ENCODE peak calls at places on chromosomes 3 and 15, in six cellular contexts. One of them, this sample, is unnamed.
A peak's percentile ranks its signal among the peaks of the same experiment; 100 is the strongest.

GRCh38 chr3:52873433-52874159 is 23.8 kb downstream of the STIMATE start:
- DNase-seq in NB4: peak; percentile 35
- DNase-seq in astrocyte of the spinal cord: peak; percentile 59
- DNase-seq in Panc1: no peak
- DNase-seq in RWPE1: no peak
- DNase-seq in epithelial cell of esophagus: no peak
- DNase-seq in this sample: peak; percentile 49

GRCh38 chr15:33865416-33865815 is 102.9 kb upstream of the CHRM5 start:
- DNase-seq in NB4: no peak
- DNase-seq in astrocyte of the spinal cord: peak; percentile 42
- DNase-seq in Panc1: no peak
- DNase-seq in RWPE1: no peak
- DNase-seq in epithelial cell of esophagus: no peak
- DNase-seq in this sample: no peak

GRCh38 chr3:8739757-8740508 is 6.3 kb downstream of the CAV3 start:
- DNase-seq in NB4: peak; percentile 50
- DNase-seq in astrocyte of the spinal cord: peak; percentile 60
- DNase-seq in Panc1: peak; percentile 72
- DNase-seq in RWPE1: peak; percentile 93
- DNase-seq in epithelial cell of esophagus: peak; percentile 99
- DNase-seq in this sample: peak; percentile 98

GRCh38 chr15:31489801-31490646 is 163.4 kb downstream of the KLF13 start:
- DNase-seq in NB4: peak; percentile 64
- DNase-seq in astrocyte of the spinal cord: peak; percentile 49
- DNase-seq in Panc1: no peak
- DNase-seq in RWPE1: peak; percentile 78
- DNase-seq in epithelial cell of esophagus: peak; percentile 76
- DNase-seq in this sample: peak; percentile 72

GRCh38 chr15:59244337-59244736 is 37.7 kb downstream of the LDHAL6B start:
- DNase-seq in NB4: no peak
- DNase-seq in astrocyte of the spinal cord: no peak
- DNase-seq in Panc1: no peak
- DNase-seq in RWPE1: no peak
- DNase-seq in epithelial cell of esophagus: no peak
- DNase-seq in this sample: no peak

GRCh38 chr3:189355481-189356201 is 183.9 kb downstream of the TPRG1 start:
- DNase-seq in NB4: peak; percentile 57
- DNase-seq in astrocyte of the spinal cord: peak; percentile 47
- DNase-seq in Panc1: no peak
- DNase-seq in RWPE1: peak; percentile 85
- DNase-seq in epithelial cell of esophagus: peak; percentile 94
- DNase-seq in this sample: peak; percentile 93

GRCh38 chr15:25862469-25863066 is 559 bp downstream of the ATP10A start:
- DNase-seq in NB4: no peak
- DNase-seq in astrocyte of the spinal cord: peak; percentile 33
- DNase-seq in Panc1: no peak
- DNase-seq in RWPE1: no peak
- DNase-seq in epithelial cell of esophagus: peak; percentile 69
- DNase-seq in this sample: no peak

GRCh38 chr3:133301731-133302130 is 98.1 kb upstream of the BFSP2 start:
- DNase-seq in NB4: no peak
- DNase-seq in astrocyte of the spinal cord: no peak
- DNase-seq in Panc1: no peak
- DNase-seq in RWPE1: no peak
- DNase-seq in epithelial cell of esophagus: no peak
- DNase-seq in this sample: no peak

GRCh38 chr3:128554100-128554464 is 61.1 kb upstream of the GATA2 start:
- DNase-seq in NB4: no peak
- DNase-seq in astrocyte of the spinal cord: peak; percentile 72
- DNase-seq in Panc1: no peak
- DNase-seq in RWPE1: no peak
- DNase-seq in epithelial cell of esophagus: no peak
- DNase-seq in this sample: peak; percentile 68

GRCh38 chr3:46221368-46221767 is 13.3 kb upstream of the CCR1 start:
- DNase-seq in NB4: peak; percentile 84
- DNase-seq in astrocyte of the spinal cord: no peak
- DNase-seq in Panc1: no peak
- DNase-seq in RWPE1: no peak
- DNase-seq in epithelial cell of esophagus: no peak
- DNase-seq in this sample: no peak

GRCh38 chr3:157417247-157417646 is 19.4 kb upstream of the PTX3 start:
- DNase-seq in NB4: no peak
- DNase-seq in astrocyte of the spinal cord: no peak
- DNase-seq in Panc1: no peak
- DNase-seq in RWPE1: no peak
- DNase-seq in epithelial cell of esophagus: no peak
- DNase-seq in this sample: peak; percentile 7

GRCh38 chr3:43867673-43868072 is 176.9 kb downstream of the ABHD5 start:
- DNase-seq in NB4: no peak
- DNase-seq in astrocyte of the spinal cord: peak; percentile 79
- DNase-seq in Panc1: no peak
- DNase-seq in RWPE1: no peak
- DNase-seq in epithelial cell of esophagus: peak; percentile 10
- DNase-seq in this sample: peak; percentile 64

DNA sequence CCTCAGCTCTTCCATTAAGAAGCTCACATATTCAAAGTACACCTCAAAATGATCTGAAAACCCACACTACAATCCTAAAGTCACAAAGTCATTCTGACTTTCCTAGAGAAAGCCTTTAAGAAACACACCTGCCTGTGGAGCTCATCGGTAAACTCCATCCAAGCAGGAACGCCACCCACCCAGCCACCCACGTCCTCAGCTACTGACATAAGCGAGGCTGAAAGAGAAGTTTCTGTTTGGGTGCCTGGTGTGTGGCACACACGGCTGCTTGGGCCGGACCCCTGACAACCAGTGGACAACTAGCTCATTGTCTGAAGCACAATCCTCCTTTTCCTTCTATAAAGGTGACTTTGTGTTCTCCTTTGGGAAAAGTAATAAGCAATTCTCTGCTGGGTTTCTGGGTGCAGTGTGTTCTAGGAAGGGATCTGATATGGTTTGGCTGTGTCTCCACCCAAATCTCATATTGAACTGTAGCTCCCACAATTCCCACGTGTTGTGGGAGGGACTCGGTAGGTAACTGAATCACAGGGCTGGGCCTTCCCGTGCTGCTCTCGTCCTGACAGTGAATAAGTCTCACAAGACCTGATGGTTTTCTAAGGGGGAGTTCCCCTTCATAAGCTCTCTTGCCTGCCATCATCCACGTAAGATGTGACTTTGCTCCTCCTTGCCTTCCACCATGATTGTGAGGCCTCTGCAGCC is 26.1 kb downstream of the FAM174B start:
- DNase-seq in NB4: no peak
- DNase-seq in astrocyte of the spinal cord: no peak
- DNase-seq in Panc1: no peak
- DNase-seq in RWPE1: no peak
- DNase-seq in epithelial cell of esophagus: peak; percentile 9
- DNase-seq in this sample: no peak
- TF ChIP-seq CTCF in NB4: no peak
- TF ChIP-seq CTCF in astrocyte of the spinal cord: no peak
- TF ChIP-seq CTCF in Panc1: no peak
- TF ChIP-seq CTCF in RWPE1: no peak
- TF ChIP-seq CTCF in epithelial cell of esophagus: no peak
- TF ChIP-seq CTCF in this sample: no peak

DNA sequence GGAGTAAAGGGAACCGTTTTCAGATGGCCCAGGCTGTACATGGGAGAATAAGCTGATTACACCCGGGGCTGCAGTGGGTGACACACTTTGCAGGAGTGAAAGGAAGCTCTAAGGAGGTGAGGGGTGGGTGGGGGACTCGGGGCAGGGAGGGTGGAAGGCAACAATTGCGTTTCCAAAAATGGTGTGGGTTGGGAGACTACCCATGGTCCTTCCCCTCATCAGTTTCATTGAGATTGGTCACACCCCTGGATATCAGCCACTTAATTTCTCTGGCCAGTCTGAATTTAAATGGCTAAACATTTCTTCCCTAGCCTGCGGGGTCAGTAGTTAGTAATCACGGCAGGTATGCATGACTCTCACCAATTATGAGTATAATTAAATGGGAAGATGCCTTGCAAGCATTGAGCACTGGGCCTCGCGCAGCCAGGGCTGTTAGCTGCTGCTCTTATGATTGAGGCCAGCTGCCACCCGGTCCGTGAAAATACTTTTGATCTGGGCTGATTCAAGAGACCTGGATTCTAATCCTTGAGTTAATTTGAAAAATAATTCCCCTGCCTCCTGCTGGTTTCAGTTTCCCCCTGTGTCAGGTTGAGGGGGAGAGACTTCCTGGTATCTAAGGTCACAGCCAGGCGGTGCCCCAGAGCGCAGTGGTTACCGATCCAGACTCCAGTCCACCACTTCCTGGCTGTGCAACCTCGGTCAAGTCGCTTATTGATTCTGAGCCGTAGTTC is 23.3 kb downstream of the SLC6A6 start:
- DNase-seq in NB4: peak; percentile 89
- DNase-seq in astrocyte of the spinal cord: no peak
- DNase-seq in Panc1: no peak
- DNase-seq in RWPE1: peak; percentile 57
- DNase-seq in epithelial cell of esophagus: peak; percentile 58
- DNase-seq in this sample: no peak
- TF ChIP-seq CTCF in NB4: no peak
- TF ChIP-seq CTCF in astrocyte of the spinal cord: peak; percentile 36
- TF ChIP-seq CTCF in Panc1: no peak
- TF ChIP-seq CTCF in RWPE1: no peak
- TF ChIP-seq CTCF in epithelial cell of esophagus: no peak
- TF ChIP-seq CTCF in this sample: no peak

GRCh38 chr3:194139085-194139976 is 3.4 kb downstream of the HES1 start:
- DNase-seq in NB4: peak; percentile 78
- DNase-seq in astrocyte of the spinal cord: peak; percentile 87
- DNase-seq in Panc1: no peak
- DNase-seq in RWPE1: peak; percentile 54
- DNase-seq in epithelial cell of esophagus: peak; percentile 94
- DNase-seq in this sample: peak; percentile 95

GRCh38 chr3:194140520-194141414 is 4.8 kb downstream of the HES1 start:
- DNase-seq in NB4: peak; percentile 92
- DNase-seq in astrocyte of the spinal cord: peak; percentile 73
- DNase-seq in Panc1: no peak
- DNase-seq in RWPE1: peak; percentile 23
- DNase-seq in epithelial cell of esophagus: peak; percentile 54
- DNase-seq in this sample: peak; percentile 75

GRCh38 chr3:194139977-194140351 is 4.0 kb downstream of the HES1 start:
- DNase-seq in NB4: no peak
- DNase-seq in astrocyte of the spinal cord: no peak
- DNase-seq in Panc1: no peak
- DNase-seq in RWPE1: no peak
- DNase-seq in epithelial cell of esophagus: no peak
- DNase-seq in this sample: no peak

GRCh38 chr3:194142156-194142910 is 6.4 kb downstream of the HES1 start:
- DNase-seq in NB4: peak; percentile 50
- DNase-seq in astrocyte of the spinal cord: no peak
- DNase-seq in Panc1: no peak
- DNase-seq in RWPE1: no peak
- DNase-seq in epithelial cell of esophagus: peak; percentile 62
- DNase-seq in this sample: peak; percentile 79

DNA sequence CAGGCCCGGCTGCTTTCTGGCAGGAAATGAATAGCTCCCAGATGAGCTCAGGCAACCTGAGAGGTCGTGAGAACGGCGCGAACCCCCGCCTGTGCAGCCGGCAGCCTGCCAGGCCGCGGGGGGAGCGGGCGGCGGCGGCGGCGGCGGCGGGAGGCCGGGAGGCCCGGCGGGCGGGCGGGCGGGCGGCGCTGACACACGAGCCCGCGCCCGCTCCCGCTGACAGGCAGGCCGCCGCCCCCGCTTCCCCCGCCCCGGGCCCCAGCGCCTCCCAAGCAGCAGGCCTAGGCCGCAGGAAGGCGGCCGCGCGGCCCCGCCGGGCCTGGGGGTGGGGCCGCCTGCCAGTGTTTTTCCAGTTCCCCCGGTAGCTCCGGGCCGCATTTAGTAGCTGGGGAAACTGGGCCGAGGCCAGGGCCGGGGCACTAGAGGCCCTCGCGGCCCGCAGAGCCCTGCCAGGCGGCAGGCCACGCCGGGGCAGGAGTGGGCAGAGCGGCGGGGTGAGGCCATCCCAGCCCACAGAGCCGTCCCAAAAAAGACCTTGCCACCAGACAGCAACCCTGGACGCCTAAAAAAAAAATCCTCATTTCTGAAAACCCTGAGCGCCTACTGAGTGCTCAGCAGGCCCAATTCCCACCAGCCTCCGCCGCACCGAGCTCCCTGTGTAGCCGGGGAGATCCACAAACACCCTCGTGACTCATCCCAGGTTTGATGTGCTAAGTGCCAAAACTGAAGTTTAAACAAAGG is 5.6 kb downstream of the HES1 start:
- DNase-seq in NB4: peak; percentile 94
- DNase-seq in astrocyte of the spinal cord: peak; percentile 96
- DNase-seq in Panc1: no peak
- DNase-seq in RWPE1: peak; percentile 93
- DNase-seq in epithelial cell of esophagus: peak; percentile 97
- DNase-seq in this sample: peak; percentile 97
- TF ChIP-seq CTCF in NB4: no peak
- TF ChIP-seq CTCF in astrocyte of the spinal cord: no peak
- TF ChIP-seq CTCF in Panc1: no peak
- TF ChIP-seq CTCF in RWPE1: no peak
- TF ChIP-seq CTCF in epithelial cell of esophagus: no peak
- TF ChIP-seq CTCF in this sample: no peak

GRCh38 chr15:43133429-43134156 is at the start of gene TMEM62:
- DNase-seq in NB4: peak; percentile 87
- DNase-seq in astrocyte of the spinal cord: peak; percentile 57
- DNase-seq in Panc1: peak; percentile 45
- DNase-seq in RWPE1: peak; percentile 74
- DNase-seq in epithelial cell of esophagus: peak; percentile 58
- DNase-seq in this sample: peak; percentile 87
- TF ChIP-seq CTCF in NB4: no peak
- TF ChIP-seq CTCF in astrocyte of the spinal cord: no peak
- TF ChIP-seq CTCF in Panc1: no peak
- TF ChIP-seq CTCF in RWPE1: peak; percentile 8
- TF ChIP-seq CTCF in epithelial cell of esophagus: no peak
- TF ChIP-seq CTCF in this sample: no peak

DNA sequence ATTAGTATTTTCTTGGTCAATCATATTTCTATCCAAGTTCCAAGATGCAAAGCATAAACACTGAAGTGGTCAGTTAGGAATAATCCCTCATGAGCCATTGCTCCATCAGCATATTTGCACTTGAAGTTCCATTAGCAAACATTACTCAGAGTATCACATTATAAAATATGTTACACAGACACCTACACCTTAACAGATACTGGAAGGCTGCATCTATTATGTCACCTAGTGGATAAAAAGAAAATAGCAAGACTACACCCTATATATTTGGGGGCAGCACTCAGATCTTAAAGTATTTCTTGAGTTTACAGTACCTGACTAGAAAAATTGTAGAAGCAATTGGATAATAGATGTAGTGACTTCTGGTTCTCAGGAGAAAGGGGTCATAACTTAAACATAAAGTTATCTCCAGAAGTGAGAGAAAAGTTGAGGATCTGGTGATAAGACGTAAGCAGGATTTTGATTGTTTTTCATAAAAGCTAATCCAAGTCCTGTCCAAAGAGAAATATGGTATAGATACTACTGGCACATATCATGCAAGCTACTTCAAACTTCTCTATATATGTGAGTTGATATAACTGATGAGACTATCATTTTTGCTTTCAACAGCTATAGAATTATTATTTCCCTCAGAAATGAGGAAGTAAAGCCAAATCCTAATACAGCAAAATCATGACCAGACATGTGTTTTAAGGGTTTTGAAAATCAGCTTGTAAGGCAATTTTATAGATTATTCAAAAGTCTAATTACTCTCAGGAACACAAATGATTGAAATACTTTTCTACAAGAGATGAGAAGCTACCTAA is 422.2 kb downstream of the GBE1 start:
- DNase-seq in NB4: peak; percentile 13
- DNase-seq in astrocyte of the spinal cord: peak; percentile 14
- DNase-seq in Panc1: peak; percentile 8
- DNase-seq in RWPE1: peak; percentile 3
- DNase-seq in epithelial cell of esophagus: peak; percentile 69
- DNase-seq in this sample: peak; percentile 37
- TF ChIP-seq CTCF in NB4: peak; percentile 19
- TF ChIP-seq CTCF in astrocyte of the spinal cord: peak; percentile 60
- TF ChIP-seq CTCF in Panc1: peak; percentile 52
- TF ChIP-seq CTCF in RWPE1: peak; percentile 62
- TF ChIP-seq CTCF in epithelial cell of esophagus: peak; percentile 46
- TF ChIP-seq CTCF in this sample: peak; percentile 40

This sample was measured in MCF 10A.